ENCODE peak calls at places on chromosomes 2 and 18, in eight cellular contexts. One of them, this sample, is unnamed.

GRCh38 chr18:12274793-12275192 is 20.6 kb downstream of the CIDEA start:
- DNase-seq in body of pancreas: no peak
- DNase-seq in HCT116: no peak
- DNase-seq in GM10248: no peak
- DNase-seq in mammary epithelial cell: no peak
- DNase-seq in pancreas: no peak
- DNase-seq in right lobe of liver: no peak
- DNase-seq in coronary artery: no peak
- DNase-seq in this sample: no peak

GRCh38 chr2:46435353-46435752 is 44.0 kb upstream of the TMEM247 start:
- DNase-seq in body of pancreas: no peak
- DNase-seq in HCT116: no peak
- DNase-seq in GM10248: no peak
- DNase-seq in mammary epithelial cell: no peak
- DNase-seq in pancreas: no peak
- DNase-seq in right lobe of liver: no peak
- DNase-seq in coronary artery: no peak
- DNase-seq in this sample: no peak

GRCh38 chr2:126880825-126881224 is 17.9 kb upstream of the TEX51 start:
- DNase-seq in body of pancreas: no peak
- DNase-seq in HCT116: no peak
- DNase-seq in GM10248: no peak
- DNase-seq in mammary epithelial cell: no peak
- DNase-seq in pancreas: no peak
- DNase-seq in right lobe of liver: no peak
- DNase-seq in coronary artery: peak; percentile 8
- DNase-seq in this sample: no peak

GRCh38 chr2:32342811-32343210 is 14.0 kb upstream of the BIRC6 start:
- DNase-seq in body of pancreas: no peak
- DNase-seq in HCT116: no peak
- DNase-seq in GM10248: no peak
- DNase-seq in mammary epithelial cell: peak; percentile 8
- DNase-seq in pancreas: no peak
- DNase-seq in right lobe of liver: no peak
- DNase-seq in coronary artery: no peak
- DNase-seq in this sample: no peak

GRCh38 chr18:12246849-12247808 is 7.0 kb upstream of the CIDEA start:
- DNase-seq in body of pancreas: no peak
- DNase-seq in HCT116: no peak
- DNase-seq in GM10248: no peak
- DNase-seq in mammary epithelial cell: no peak
- DNase-seq in pancreas: no peak
- DNase-seq in right lobe of liver: no peak
- DNase-seq in coronary artery: no peak
- DNase-seq in this sample: peak; percentile 82

GRCh38 chr2:129908721-129909373 is 70.6 kb upstream of the RAB6C start:
- DNase-seq in body of pancreas: no peak
- DNase-seq in HCT116: no peak
- DNase-seq in GM10248: no peak
- DNase-seq in mammary epithelial cell: no peak
- DNase-seq in pancreas: no peak
- DNase-seq in right lobe of liver: no peak
- DNase-seq in coronary artery: peak; percentile 56
- DNase-seq in this sample: peak; percentile 80

GRCh38 chr2:157404363-157404762 is 39.5 kb downstream of the CYTIP start:
- DNase-seq in body of pancreas: no peak
- DNase-seq in HCT116: no peak
- DNase-seq in GM10248: peak; percentile 67
- DNase-seq in mammary epithelial cell: peak; percentile 87
- DNase-seq in pancreas: no peak
- DNase-seq in right lobe of liver: no peak
- DNase-seq in coronary artery: no peak
- DNase-seq in this sample: no peak

GRCh38 chr2:239465017-239466001 is 64.5 kb upstream of the HDAC4 start:
- DNase-seq in body of pancreas: peak; percentile 23
- DNase-seq in HCT116: no peak
- DNase-seq in GM10248: no peak
- DNase-seq in mammary epithelial cell: peak; percentile 19
- DNase-seq in pancreas: peak; percentile 57
- DNase-seq in right lobe of liver: peak; percentile 74
- DNase-seq in coronary artery: peak; percentile 79
- DNase-seq in this sample: peak; percentile 83

GRCh38 chr18:43129946-43130523 is 14.6 kb upstream of the RIT2 start:
- DNase-seq in body of pancreas: no peak
- DNase-seq in HCT116: no peak
- DNase-seq in GM10248: no peak
- DNase-seq in mammary epithelial cell: peak; percentile 1
- DNase-seq in pancreas: no peak
- DNase-seq in right lobe of liver: no peak
- DNase-seq in coronary artery: no peak
- DNase-seq in this sample: no peak

GRCh38 chr18:31227497-31228229 is 65.0 kb upstream of the DSC1 start:
- DNase-seq in body of pancreas: no peak
- DNase-seq in HCT116: no peak
- DNase-seq in GM10248: no peak
- DNase-seq in mammary epithelial cell: no peak
- DNase-seq in pancreas: no peak
- DNase-seq in right lobe of liver: no peak
- DNase-seq in coronary artery: no peak
- DNase-seq in this sample: no peak

GRCh38 chr18:27185025-27185763 is at the start of gene CHST9:
- DNase-seq in body of pancreas: peak; percentile 51
- DNase-seq in HCT116: no peak
- DNase-seq in GM10248: no peak
- DNase-seq in mammary epithelial cell: peak; percentile 6
- DNase-seq in pancreas: peak; percentile 41
- DNase-seq in right lobe of liver: peak; percentile 77
- DNase-seq in coronary artery: no peak
- DNase-seq in this sample: no peak

GRCh38 chr18:55781481-55781957 is 193.5 kb upstream of the TCF4 start:
- DNase-seq in body of pancreas: no peak
- DNase-seq in HCT116: no peak
- DNase-seq in GM10248: no peak
- DNase-seq in mammary epithelial cell: peak; percentile 44
- DNase-seq in pancreas: no peak
- DNase-seq in right lobe of liver: no peak
- DNase-seq in coronary artery: no peak
- DNase-seq in this sample: no peak

GRCh38 chr2:191740016-191740419 is 62.1 kb downstream of the NABP1 start:
- DNase-seq in body of pancreas: no peak
- DNase-seq in HCT116: no peak
- DNase-seq in GM10248: peak; percentile 34
- DNase-seq in mammary epithelial cell: no peak
- DNase-seq in pancreas: no peak
- DNase-seq in right lobe of liver: no peak
- DNase-seq in coronary artery: no peak
- DNase-seq in this sample: no peak

GRCh38 chr2:85438291-85439110 is 20.0 kb downstream of the SH2D6 start:
- DNase-seq in body of pancreas: peak; percentile 59
- DNase-seq in HCT116: no peak
- DNase-seq in GM10248: no peak
- DNase-seq in mammary epithelial cell: no peak
- DNase-seq in pancreas: no peak
- DNase-seq in right lobe of liver: no peak
- DNase-seq in coronary artery: no peak
- DNase-seq in this sample: no peak

GRCh38 chr18:75314117-75314516 is 103.5 kb downstream of the TSHZ1 start:
- DNase-seq in body of pancreas: no peak
- DNase-seq in HCT116: no peak
- DNase-seq in GM10248: no peak
- DNase-seq in mammary epithelial cell: no peak
- DNase-seq in pancreas: no peak
- DNase-seq in right lobe of liver: no peak
- DNase-seq in coronary artery: no peak
- DNase-seq in this sample: no peak
- TF ChIP-seq CTCF in body of pancreas: no peak
- TF ChIP-seq CTCF in HCT116: peak; percentile 2
- TF ChIP-seq CTCF in GM10248: no peak
- TF ChIP-seq CTCF in mammary epithelial cell: no peak
- TF ChIP-seq CTCF in pancreas: no peak
- TF ChIP-seq CTCF in right lobe of liver: no peak
- TF ChIP-seq CTCF in coronary artery: no peak
- TF ChIP-seq CTCF in this sample: no peak

DNA sequence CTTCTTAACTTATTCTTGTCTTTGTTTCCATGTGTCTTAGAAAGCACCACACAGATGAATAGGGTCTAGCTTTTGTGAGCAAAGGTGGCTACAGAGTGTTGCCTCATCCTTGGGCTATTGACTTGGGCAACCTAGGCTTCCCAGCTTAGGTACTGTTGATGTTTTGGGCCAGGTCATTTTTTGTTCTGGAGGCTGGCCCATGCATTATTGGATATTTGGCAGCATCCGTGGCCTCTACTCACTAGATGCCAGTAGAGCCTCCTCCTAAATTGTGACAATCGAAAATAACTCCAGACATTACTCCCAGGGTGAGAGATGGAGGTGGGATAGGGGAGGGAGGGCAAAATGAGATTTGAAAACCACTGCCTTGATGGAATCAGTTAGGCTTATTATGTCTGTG is 127.3 kb upstream of the EPC2 start:
- DNase-seq in body of pancreas: no peak
- DNase-seq in HCT116: no peak
- DNase-seq in GM10248: no peak
- DNase-seq in mammary epithelial cell: no peak
- DNase-seq in pancreas: no peak
- DNase-seq in right lobe of liver: no peak
- DNase-seq in coronary artery: no peak
- DNase-seq in this sample: peak; percentile 11
- TF ChIP-seq CTCF in body of pancreas: no peak
- TF ChIP-seq CTCF in HCT116: no peak
- TF ChIP-seq CTCF in GM10248: no peak
- TF ChIP-seq CTCF in mammary epithelial cell: no peak
- TF ChIP-seq CTCF in pancreas: no peak
- TF ChIP-seq CTCF in right lobe of liver: no peak
- TF ChIP-seq CTCF in coronary artery: no peak
- TF ChIP-seq CTCF in this sample: no peak

GRCh38 chr18:61612517-61612916 is 279.3 kb downstream of the CDH20 start:
- DNase-seq in body of pancreas: no peak
- DNase-seq in HCT116: no peak
- DNase-seq in GM10248: no peak
- DNase-seq in mammary epithelial cell: peak; percentile 29
- DNase-seq in pancreas: no peak
- DNase-seq in right lobe of liver: no peak
- DNase-seq in coronary artery: no peak
- DNase-seq in this sample: no peak
- TF ChIP-seq CTCF in body of pancreas: no peak
- TF ChIP-seq CTCF in HCT116: no peak
- TF ChIP-seq CTCF in GM10248: no peak
- TF ChIP-seq CTCF in mammary epithelial cell: peak; percentile 10
- TF ChIP-seq CTCF in pancreas: no peak
- TF ChIP-seq CTCF in right lobe of liver: peak; percentile 29
- TF ChIP-seq CTCF in coronary artery: no peak
- TF ChIP-seq CTCF in this sample: peak; percentile 34

DNA sequence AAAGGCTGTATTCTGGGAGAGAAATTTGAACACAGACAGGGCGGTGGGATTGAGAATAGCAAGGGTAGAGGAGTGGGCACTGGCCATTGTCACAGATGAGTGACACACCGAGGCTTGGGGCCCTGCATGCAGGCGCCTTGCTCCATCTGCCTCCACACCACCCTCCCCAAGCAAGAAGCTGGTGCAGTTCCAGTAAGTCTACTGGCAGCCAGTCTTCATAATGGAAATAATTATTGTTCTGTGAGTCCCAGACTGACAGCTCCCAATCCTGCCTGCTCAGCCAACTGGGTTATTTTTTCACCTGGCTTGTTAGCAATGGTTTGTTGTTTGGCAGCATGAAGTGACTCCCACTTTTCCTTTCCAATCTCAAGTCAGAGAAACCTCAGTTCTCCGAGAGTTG is 13.0 kb downstream of the TTC32 start:
- DNase-seq in body of pancreas: no peak
- DNase-seq in HCT116: no peak
- DNase-seq in GM10248: no peak
- DNase-seq in mammary epithelial cell: peak; percentile 21
- DNase-seq in pancreas: no peak
- DNase-seq in right lobe of liver: no peak
- DNase-seq in coronary artery: no peak
- DNase-seq in this sample: no peak
- TF ChIP-seq CTCF in body of pancreas: no peak
- TF ChIP-seq CTCF in HCT116: no peak
- TF ChIP-seq CTCF in GM10248: no peak
- TF ChIP-seq CTCF in mammary epithelial cell: no peak
- TF ChIP-seq CTCF in pancreas: no peak
- TF ChIP-seq CTCF in right lobe of liver: no peak
- TF ChIP-seq CTCF in coronary artery: no peak
- TF ChIP-seq CTCF in this sample: no peak

DNA sequence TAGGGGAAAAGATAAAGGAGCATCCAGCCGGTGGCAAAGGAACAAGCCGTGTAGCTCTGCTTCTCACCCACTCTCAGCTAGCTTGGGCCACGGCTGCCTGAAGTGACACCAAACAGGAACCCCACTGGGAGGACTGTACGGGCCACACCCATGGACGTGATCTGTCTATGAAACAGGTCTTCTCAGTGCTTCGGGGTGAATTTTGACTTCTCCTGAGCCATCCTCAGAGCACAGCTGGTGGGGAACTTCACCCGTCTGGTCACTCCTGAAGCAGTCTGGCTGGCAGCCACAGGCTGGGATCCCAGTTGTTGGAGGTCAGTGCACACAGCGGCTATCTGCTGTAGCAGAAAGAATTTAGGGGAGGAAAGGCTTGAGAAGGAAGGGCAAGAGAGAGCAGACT is 223.8 kb downstream of the FAM210A start:
- DNase-seq in body of pancreas: no peak
- DNase-seq in HCT116: no peak
- DNase-seq in GM10248: no peak
- DNase-seq in mammary epithelial cell: no peak
- DNase-seq in pancreas: no peak
- DNase-seq in right lobe of liver: no peak
- DNase-seq in coronary artery: no peak
- DNase-seq in this sample: no peak
- TF ChIP-seq CTCF in body of pancreas: no peak
- TF ChIP-seq CTCF in HCT116: no peak
- TF ChIP-seq CTCF in GM10248: no peak
- TF ChIP-seq CTCF in mammary epithelial cell: no peak
- TF ChIP-seq CTCF in pancreas: no peak
- TF ChIP-seq CTCF in right lobe of liver: no peak
- TF ChIP-seq CTCF in coronary artery: no peak
- TF ChIP-seq CTCF in this sample: no peak

This sample was measured in osteocyte.